ENCODE peak calls at places on chromosomes 2 and 18, in ten cellular contexts. One of them, this sample, is unnamed.

GRCh38 chr2:23803965-23804542 is 122.9 kb downstream of the ATAD2B start:
- DNase-seq in dorsolateral prefrontal cortex: no peak
- DNase-seq in hepatocyte: peak; percentile 26
- DNase-seq in psoas muscle: peak; percentile 55
- DNase-seq in fibroblast of lung: peak; percentile 43
- DNase-seq in astrocyte of the spinal cord: peak; percentile 25
- DNase-seq in cardiac fibroblast: peak; percentile 34
- DNase-seq in A549: peak; percentile 61
- DNase-seq in stomach: peak; percentile 33
- DNase-seq in uterus: peak; percentile 45
- DNase-seq in this sample: no peak

GRCh38 chr18:48792141-48792540 is 158.6 kb downstream of the SMAD7 start:
- DNase-seq in dorsolateral prefrontal cortex: no peak
- DNase-seq in hepatocyte: no peak
- DNase-seq in psoas muscle: no peak
- DNase-seq in fibroblast of lung: no peak
- DNase-seq in astrocyte of the spinal cord: no peak
- DNase-seq in cardiac fibroblast: no peak
- DNase-seq in A549: no peak
- DNase-seq in stomach: no peak
- DNase-seq in uterus: no peak
- DNase-seq in this sample: no peak

GRCh38 chr2:74092236-74092635 is 55.5 kb downstream of the BOLA3 start:
- DNase-seq in dorsolateral prefrontal cortex: no peak
- DNase-seq in hepatocyte: no peak
- DNase-seq in psoas muscle: no peak
- DNase-seq in fibroblast of lung: no peak
- DNase-seq in astrocyte of the spinal cord: peak; percentile 35
- DNase-seq in cardiac fibroblast: no peak
- DNase-seq in A549: no peak
- DNase-seq in stomach: no peak
- DNase-seq in uterus: no peak
- DNase-seq in this sample: no peak

GRCh38 chr2:228599297-228599696 is 417.8 kb upstream of the SPHKAP start:
- DNase-seq in dorsolateral prefrontal cortex: no peak
- DNase-seq in hepatocyte: no peak
- DNase-seq in psoas muscle: no peak
- DNase-seq in fibroblast of lung: no peak
- DNase-seq in astrocyte of the spinal cord: no peak
- DNase-seq in cardiac fibroblast: no peak
- DNase-seq in A549: no peak
- DNase-seq in stomach: no peak
- DNase-seq in uterus: no peak
- DNase-seq in this sample: no peak

GRCh38 chr2:199471443-199472057 is 13.8 kb upstream of the SATB2 start:
- DNase-seq in dorsolateral prefrontal cortex: peak; percentile 75
- DNase-seq in hepatocyte: peak; percentile 86
- DNase-seq in psoas muscle: peak; percentile 82
- DNase-seq in fibroblast of lung: peak; percentile 42
- DNase-seq in astrocyte of the spinal cord: peak; percentile 57
- DNase-seq in cardiac fibroblast: peak; percentile 50
- DNase-seq in A549: peak; percentile 71
- DNase-seq in stomach: peak; percentile 63
- DNase-seq in uterus: no peak
- DNase-seq in this sample: no peak

GRCh38 chr2:239193426-239193825 is 207.4 kb downstream of the HDAC4 start:
- DNase-seq in dorsolateral prefrontal cortex: peak; percentile 54
- DNase-seq in hepatocyte: no peak
- DNase-seq in psoas muscle: no peak
- DNase-seq in fibroblast of lung: no peak
- DNase-seq in astrocyte of the spinal cord: no peak
- DNase-seq in cardiac fibroblast: no peak
- DNase-seq in A549: no peak
- DNase-seq in stomach: peak; percentile 16
- DNase-seq in uterus: peak; percentile 17
- DNase-seq in this sample: no peak

GRCh38 chr2:234058881-234059280 is 8.4 kb downstream of the SPP2 start:
- DNase-seq in dorsolateral prefrontal cortex: no peak
- DNase-seq in hepatocyte: no peak
- DNase-seq in psoas muscle: no peak
- DNase-seq in fibroblast of lung: no peak
- DNase-seq in astrocyte of the spinal cord: no peak
- DNase-seq in cardiac fibroblast: no peak
- DNase-seq in A549: no peak
- DNase-seq in stomach: no peak
- DNase-seq in uterus: no peak
- DNase-seq in this sample: no peak

GRCh38 chr18:76421291-76422078 is 73.6 kb downstream of the ZNF516 start:
- DNase-seq in dorsolateral prefrontal cortex: no peak
- DNase-seq in hepatocyte: peak; percentile 35
- DNase-seq in psoas muscle: no peak
- DNase-seq in fibroblast of lung: no peak
- DNase-seq in astrocyte of the spinal cord: no peak
- DNase-seq in cardiac fibroblast: no peak
- DNase-seq in A549: no peak
- DNase-seq in stomach: peak; percentile 42
- DNase-seq in uterus: no peak
- DNase-seq in this sample: no peak

GRCh38 chr18:8608795-8609673 is at the start of gene RAB12:
- DNase-seq in dorsolateral prefrontal cortex: peak; percentile 81
- DNase-seq in hepatocyte: peak; percentile 95
- DNase-seq in psoas muscle: peak; percentile 95
- DNase-seq in fibroblast of lung: peak; percentile 87
- DNase-seq in astrocyte of the spinal cord: peak; percentile 81
- DNase-seq in cardiac fibroblast: peak; percentile 85
- DNase-seq in A549: peak; percentile 81
- DNase-seq in stomach: peak; percentile 87
- DNase-seq in uterus: peak; percentile 82
- DNase-seq in this sample: no peak

GRCh38 chr2:127535941-127536340 is 458 bp downstream of the MYO7B start:
- DNase-seq in dorsolateral prefrontal cortex: no peak
- DNase-seq in hepatocyte: no peak
- DNase-seq in psoas muscle: no peak
- DNase-seq in fibroblast of lung: no peak
- DNase-seq in astrocyte of the spinal cord: no peak
- DNase-seq in cardiac fibroblast: no peak
- DNase-seq in A549: no peak
- DNase-seq in stomach: no peak
- DNase-seq in uterus: no peak
- DNase-seq in this sample: no peak

GRCh38 chr2:105113616-105114275 is 75.9 kb downstream of the MRPS9 start:
- DNase-seq in dorsolateral prefrontal cortex: no peak
- DNase-seq in hepatocyte: no peak
- DNase-seq in psoas muscle: no peak
- DNase-seq in fibroblast of lung: no peak
- DNase-seq in astrocyte of the spinal cord: no peak
- DNase-seq in cardiac fibroblast: no peak
- DNase-seq in A549: no peak
- DNase-seq in stomach: no peak
- DNase-seq in uterus: no peak
- DNase-seq in this sample: no peak

GRCh38 chr2:165874445-165875039 is 79.0 kb downstream of the TTC21B start:
- DNase-seq in dorsolateral prefrontal cortex: no peak
- DNase-seq in hepatocyte: peak; percentile 74
- DNase-seq in psoas muscle: no peak
- DNase-seq in fibroblast of lung: peak; percentile 81
- DNase-seq in astrocyte of the spinal cord: peak; percentile 81
- DNase-seq in cardiac fibroblast: peak; percentile 80
- DNase-seq in A549: peak; percentile 58
- DNase-seq in stomach: no peak
- DNase-seq in uterus: no peak
- DNase-seq in this sample: peak; percentile 34

GRCh38 chr18:3367491-3368091 is 82.4 kb upstream of the TGIF1 start:
- DNase-seq in dorsolateral prefrontal cortex: no peak
- DNase-seq in hepatocyte: no peak
- DNase-seq in psoas muscle: no peak
- DNase-seq in fibroblast of lung: peak; percentile 31
- DNase-seq in astrocyte of the spinal cord: peak; percentile 71
- DNase-seq in cardiac fibroblast: peak; percentile 81
- DNase-seq in A549: no peak
- DNase-seq in stomach: no peak
- DNase-seq in uterus: no peak
- DNase-seq in this sample: no peak

DNA sequence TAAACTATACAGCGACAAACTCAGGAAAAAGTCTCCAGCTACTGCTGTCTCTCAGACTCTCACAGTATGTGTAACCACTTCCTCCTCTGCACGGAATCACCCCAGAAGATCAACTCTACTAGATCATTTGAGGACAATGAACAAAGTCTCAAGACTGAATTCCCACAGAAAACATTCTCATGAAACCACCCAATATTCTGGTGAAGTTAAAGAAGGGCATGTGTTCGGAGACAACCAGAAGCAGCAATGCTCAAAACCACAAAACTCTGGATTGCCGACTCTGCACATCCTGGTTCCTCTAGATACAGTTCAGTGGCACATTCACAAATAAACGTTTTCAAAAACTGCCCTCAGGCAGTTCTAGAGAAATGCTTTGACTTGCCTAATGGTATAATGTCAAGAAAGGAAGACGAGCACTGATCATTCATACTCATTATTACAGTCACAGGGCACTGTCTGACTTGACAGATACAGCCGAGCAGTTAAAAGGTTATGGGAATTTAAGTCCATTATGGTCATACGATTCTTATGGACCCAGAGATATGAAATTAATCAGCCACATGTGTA is 91.9 kb upstream of the STK17B start:
- DNase-seq in dorsolateral prefrontal cortex: no peak
- DNase-seq in hepatocyte: no peak
- DNase-seq in psoas muscle: no peak
- DNase-seq in fibroblast of lung: peak; percentile 45
- DNase-seq in astrocyte of the spinal cord: peak; percentile 81
- DNase-seq in cardiac fibroblast: peak; percentile 56
- DNase-seq in A549: no peak
- DNase-seq in stomach: no peak
- DNase-seq in uterus: no peak
- DNase-seq in this sample: no peak
- H3K4me3 ChIP-seq in dorsolateral prefrontal cortex: no peak overlapping the region
- H3K4me3 ChIP-seq in hepatocyte: no peak overlapping the region
- H3K4me3 ChIP-seq in psoas muscle: no peak overlapping the region
- H3K4me3 ChIP-seq in fibroblast of lung: no peak overlapping the region
- H3K4me3 ChIP-seq in astrocyte of the spinal cord: no peak overlapping the region
- H3K4me3 ChIP-seq in cardiac fibroblast: no peak overlapping the region
- H3K4me3 ChIP-seq in A549: no peak overlapping the region
- H3K4me3 ChIP-seq in stomach: no peak overlapping the region
- H3K4me3 ChIP-seq in uterus: no peak overlapping the region
- H3K4me3 ChIP-seq in this sample: no peak overlapping the region

DNA sequence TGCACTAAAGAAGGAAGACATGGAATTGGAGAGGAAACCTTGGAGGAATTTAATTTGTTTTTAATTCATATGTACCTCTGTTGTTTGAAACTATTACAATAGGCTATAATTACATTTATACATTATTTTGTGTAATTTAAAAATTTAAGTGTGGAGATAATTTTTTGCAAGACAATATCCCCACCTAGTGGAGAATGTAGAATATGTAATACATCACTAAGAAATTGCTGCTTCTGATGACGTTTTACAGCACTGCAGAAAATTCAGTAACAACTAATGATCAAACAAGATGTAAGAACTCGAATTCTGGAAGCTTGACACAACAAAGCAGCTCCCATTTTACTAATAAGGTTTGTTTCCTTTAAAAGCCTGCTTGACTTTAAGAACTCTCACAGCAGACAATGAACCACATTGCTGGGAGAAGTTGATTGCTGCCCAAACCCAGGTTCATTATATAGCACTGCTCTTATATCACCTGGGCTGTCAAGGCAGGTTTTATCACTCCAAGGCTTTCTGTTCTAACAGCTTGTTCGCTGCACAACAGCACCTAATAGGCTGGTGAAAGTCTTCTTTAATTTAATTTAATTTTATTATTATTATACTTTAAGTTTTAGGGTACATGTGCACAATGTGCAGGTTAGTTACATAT is 53.4 kb downstream of the THADA start:
- DNase-seq in dorsolateral prefrontal cortex: no peak
- DNase-seq in hepatocyte: peak; percentile 58
- DNase-seq in psoas muscle: no peak
- DNase-seq in fibroblast of lung: peak; percentile 86
- DNase-seq in astrocyte of the spinal cord: peak; percentile 76
- DNase-seq in cardiac fibroblast: peak; percentile 81
- DNase-seq in A549: peak; percentile 55
- DNase-seq in stomach: no peak
- DNase-seq in uterus: no peak
- DNase-seq in this sample: no peak
- TF ChIP-seq CTCF in dorsolateral prefrontal cortex: peak; percentile 73
- TF ChIP-seq CTCF in hepatocyte: peak; percentile 70
- TF ChIP-seq CTCF in psoas muscle: peak; percentile 71
- TF ChIP-seq CTCF in fibroblast of lung: no peak
- TF ChIP-seq CTCF in astrocyte of the spinal cord: peak; percentile 31
- TF ChIP-seq CTCF in cardiac fibroblast: peak; percentile 39
- TF ChIP-seq CTCF in A549: peak; percentile 81
- TF ChIP-seq CTCF in stomach: no peak
- TF ChIP-seq CTCF in uterus: peak; percentile 61
- TF ChIP-seq CTCF in this sample: peak; percentile 12

GRCh38 chr18:21702602-21703001 is 2.0 kb downstream of the ABHD3 start:
- DNase-seq in dorsolateral prefrontal cortex: no peak
- DNase-seq in hepatocyte: no peak
- DNase-seq in psoas muscle: no peak
- DNase-seq in fibroblast of lung: no peak
- DNase-seq in astrocyte of the spinal cord: no peak
- DNase-seq in cardiac fibroblast: no peak
- DNase-seq in A549: no peak
- DNase-seq in stomach: no peak
- DNase-seq in uterus: no peak
- DNase-seq in this sample: no peak
- H3K4me3 ChIP-seq in dorsolateral prefrontal cortex: no peak overlapping the region
- H3K4me3 ChIP-seq in hepatocyte: peak overlapping the region; percentile 7
- H3K4me3 ChIP-seq in psoas muscle: peak overlapping the region; percentile 95
- H3K4me3 ChIP-seq in fibroblast of lung: peak overlapping the region; percentile 8
- H3K4me3 ChIP-seq in astrocyte of the spinal cord: no peak overlapping the region
- H3K4me3 ChIP-seq in cardiac fibroblast: no peak overlapping the region
- H3K4me3 ChIP-seq in A549: peak overlapping the region; percentile 91
- H3K4me3 ChIP-seq in stomach: no peak overlapping the region
- H3K4me3 ChIP-seq in uterus: no peak overlapping the region
- H3K4me3 ChIP-seq in this sample: no peak overlapping the region

DNA sequence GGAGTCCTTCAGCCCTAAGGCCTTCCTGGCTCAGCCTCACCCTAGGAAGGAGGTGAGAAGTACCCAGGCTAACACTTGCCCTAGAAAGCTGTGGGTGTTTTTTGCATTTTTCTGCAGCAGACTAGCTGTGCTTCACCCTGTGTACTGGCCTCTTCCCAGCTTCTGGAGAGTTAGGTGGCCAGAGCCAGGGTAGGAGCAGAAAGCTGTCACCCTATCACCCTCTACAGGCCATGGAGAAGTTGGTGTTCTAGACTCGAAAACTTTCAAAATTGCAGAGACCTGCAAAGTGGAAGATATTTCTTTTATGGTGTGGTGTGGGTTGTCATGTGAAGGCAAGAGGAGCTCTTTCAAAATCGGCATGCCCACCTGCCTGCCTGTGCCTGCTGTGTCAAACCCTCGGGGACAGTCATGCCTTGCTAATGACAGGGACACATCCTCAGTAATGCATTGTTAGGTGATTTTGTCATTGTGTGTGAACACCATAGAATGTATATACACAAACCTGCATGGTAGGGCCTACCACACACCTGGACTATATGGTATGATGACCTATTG is 29.8 kb downstream of the EHD3 start:
- DNase-seq in dorsolateral prefrontal cortex: no peak
- DNase-seq in hepatocyte: no peak
- DNase-seq in psoas muscle: no peak
- DNase-seq in fibroblast of lung: no peak
- DNase-seq in astrocyte of the spinal cord: no peak
- DNase-seq in cardiac fibroblast: no peak
- DNase-seq in A549: no peak
- DNase-seq in stomach: no peak
- DNase-seq in uterus: no peak
- DNase-seq in this sample: no peak
- TF ChIP-seq CTCF in dorsolateral prefrontal cortex: peak; percentile 27
- TF ChIP-seq CTCF in hepatocyte: no peak
- TF ChIP-seq CTCF in psoas muscle: peak; percentile 8
- TF ChIP-seq CTCF in fibroblast of lung: no peak
- TF ChIP-seq CTCF in astrocyte of the spinal cord: no peak
- TF ChIP-seq CTCF in cardiac fibroblast: no peak
- TF ChIP-seq CTCF in A549: no peak
- TF ChIP-seq CTCF in stomach: no peak
- TF ChIP-seq CTCF in uterus: no peak
- TF ChIP-seq CTCF in this sample: no peak